ENCODE peak calls at places on chromosomes 7 and 10, in four cellular contexts. I, Q, J and N are unnamed samples.

GRCh38 chr7:100837099-100837836 is 9.9 kb upstream of the EPHB4 start:
- DNase-seq in I (peak), J (no peak), Q (peak), N (peak)

GRCh38 chr7:114885836-114886235 is 36.1 kb upstream of the MDFIC start:
- DNase-seq in Q (no peak), I (no peak), J (no peak), N (no peak)

GRCh38 chr7:111312966-111313365 is 222.0 kb downstream of the LRRN3 start:
- DNase-seq in I (no peak), Q (no peak), J (peak), N (peak)

GRCh38 chr7:116277070-116277469 is 66.7 kb downstream of the TES start:
- DNase-seq in Q (no peak), J (no peak), I (no peak), N (no peak)

GRCh38 chr7:132733860-132734259 is 157.6 kb upstream of the PLXNA4 start:
- DNase-seq in Q (no peak), I (no peak), J (no peak), N (no peak)

GRCh38 chr7:35831208-35831607 is 30.4 kb downstream of the SEPTIN7 start:
- DNase-seq in I (no peak), Q (no peak), J (peak), N (no peak)

GRCh38 chr10:132195366-132196075 is 8.8 kb downstream of the DPYSL4 start:
- DNase-seq in Q (no peak), I (no peak), J (no peak), N (no peak)

GRCh38 chr7:99001482-99002145 is 123.3 kb downstream of the TRRAP start:
- DNase-seq in J (no peak), I (no peak), Q (no peak), N (no peak)

GRCh38 chr10:9957352-9957751 is 1060.3 kb upstream of the CELF2 start:
- DNase-seq in Q (no peak), J (no peak), I (no peak), N (no peak)

GRCh38 chr10:128077155-128077875 is 48.9 kb downstream of the MKI67 start:
- DNase-seq in I (no peak), J (no peak), Q (no peak), N (no peak)

GRCh38 chr10:117472872-117473271 is 69.7 kb upstream of the EMX2 start:
- DNase-seq in Q (no peak), J (no peak), I (no peak), N (no peak)

GRCh38 chr7:139541600-139542307 is 18.3 kb downstream of the CLEC2L start:
- DNase-seq in Q (no peak), J (no peak), I (no peak), N (no peak)

GRCh38 chr7:18961997-18962396 is 155.4 kb downstream of the TWIST1 start:
- DNase-seq in J (no peak), I (no peak), Q (no peak), N (no peak)

GRCh38 chr7:130079846-130080394 is 9.6 kb downstream of the KLHDC10 start:
- DNase-seq in Q (no peak), J (no peak), I (no peak), N (no peak)
- TF ChIP-seq JUND in Q (no peak), J (no peak), I (no peak), N (no peak)

GRCh38 chr10:26215534-26215922 is 1.0 kb upstream of the GAD2 start:
- DNase-seq in Q (no peak), I (no peak), J (no peak), N (no peak)

GRCh38 chr10:26215923-26216576 is 524 bp upstream of the GAD2 start:
- DNase-seq in Q (no peak), J (no peak), I (no peak), N (no peak)

GRCh38 chr10:26214004-26214403 is 2.6 kb upstream of the GAD2 start:
- DNase-seq in I (no peak), Q (no peak), J (no peak), N (no peak)

GRCh38 chr10:26213157-26213780 is 3.3 kb upstream of the GAD2 start:
- DNase-seq in J (no peak), I (no peak), Q (no peak), N (no peak)

GRCh38 chr10:26214538-26215461 is 1.8 kb upstream of the GAD2 start:
- DNase-seq in Q (no peak), I (no peak), J (no peak), N (no peak)
- TF ChIP-seq JUND in Q (no peak), I (no peak), J (no peak), N (no peak)

GRCh38 chr10:43573250-43574034 is 974 bp downstream of the ZNF239 start:
- DNase-seq in I (no peak), Q (no peak), J (no peak), N (no peak)

GRCh38 chr10:43574906-43575305 is 490 bp upstream of the ZNF239 start:
- DNase-seq in Q (no peak), J (no peak), I (no peak), N (no peak)

GRCh38 chr10:43574035-43574892 is at the start of gene ZNF239:
- DNase-seq in J (no peak), Q (peak), I (no peak), N (peak)

GRCh38 chr10:43576580-43576979 is 2.2 kb upstream of the ZNF239 start:
- DNase-seq in Q (no peak), I (no peak), J (no peak), N (no peak)

DNA sequence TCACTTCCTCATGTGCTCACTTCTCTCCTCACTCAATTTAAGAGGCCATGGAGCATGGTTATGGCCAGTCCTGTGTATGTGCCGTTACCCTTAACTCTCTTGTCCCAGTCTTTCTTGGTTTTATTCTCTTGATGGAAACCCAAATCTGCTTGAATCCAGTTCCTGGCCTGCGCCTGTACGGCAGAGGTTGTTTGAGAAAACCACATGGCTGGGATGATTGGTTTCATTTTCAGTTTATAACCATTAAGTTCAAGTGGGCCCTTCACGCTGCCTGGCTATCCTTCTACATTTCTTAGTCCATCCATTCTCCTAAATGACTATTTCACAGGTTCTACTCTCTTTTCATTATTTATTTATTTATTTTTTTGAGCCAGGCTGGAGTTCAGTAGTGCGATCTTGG is 1.6 kb upstream of the ZNF239 start:
- DNase-seq in I (no peak), Q (no peak), J (no peak), N (no peak)
- TF ChIP-seq JUND in I (no peak), Q (no peak), J (no peak), N (no peak)

DNA sequence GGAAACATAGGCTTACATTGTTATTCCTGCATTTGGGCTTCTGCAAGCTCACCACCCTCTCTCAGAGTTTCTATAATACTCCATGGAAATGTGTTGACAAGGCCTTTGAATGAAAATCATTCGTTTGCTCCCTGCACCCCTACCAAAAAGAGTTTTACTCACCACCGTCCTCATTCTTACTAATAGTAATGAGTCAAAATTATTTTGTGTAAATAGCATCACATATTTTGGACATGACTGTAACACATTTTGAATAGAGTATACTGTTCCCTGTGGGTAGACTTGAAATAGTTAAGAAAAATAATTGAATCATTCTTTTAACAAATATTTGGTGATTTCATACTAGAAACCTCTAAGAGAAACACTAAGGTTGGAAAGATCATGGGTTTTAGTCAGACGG is 84.6 kb downstream of the AKAP9 start:
- DNase-seq in J (no peak), I (no peak), Q (no peak), N (no peak)
- TF ChIP-seq JUND in J (no peak), I (no peak), Q (no peak), N (no peak)

GRCh38 chr10:62461120-62461519 is 87.0 kb downstream of the ZNF365 start:
- DNase-seq in J (no peak), I (no peak), Q (no peak), N (no peak)
- TF ChIP-seq JUND in J (no peak), I (no peak), Q (no peak), N (no peak)